ENCODE peak calls at places on chromosome 1, in nine cellular contexts. J, Y, R, S, X, V, A, B and O are unnamed samples.

GRCh38 chr1:154764773-154765172 is 105.3 kb downstream of the KCNN3 start:
- DNase-seq in V (no peak), J (no peak), R (no peak), B (no peak), A (no peak), S (no peak), Y (no peak), X (no peak), O (no peak)

GRCh38 chr1:223161321-223161720 is 18.3 kb upstream of the TLR5 start:
- DNase-seq in A (no peak), Y (no peak), X (no peak), R (no peak), J (no peak), B (no peak), S (no peak), V (no peak), O (no peak)

GRCh38 chr1:67768480-67768879 is 64.8 kb downstream of the GNG12 start:
- DNase-seq in J (no peak), X (no peak), Y (no peak), R (no peak), S (no peak), B (no peak), A (no peak), V (no peak), O (no peak)

GRCh38 chr1:54296666-54297065 is 96.7 kb downstream of the MRPL37 start:
- DNase-seq in B (peak; percentile 19), Y (no peak), V (no peak), X (no peak), R (no peak), A (no peak), S (peak; percentile 22), J (no peak), O (no peak)

GRCh38 chr1:1434131-1434811 is 1.2 kb upstream of the VWA1 start:
- DNase-seq in S (no peak), J (peak; percentile 69), A (peak; percentile 86), X (no peak), R (no peak), Y (peak; percentile 64), V (peak; percentile 72), B (no peak), O (no peak)

GRCh38 chr1:223759273-223759672 is 46.9 kb downstream of the CAPN2 start:
- DNase-seq in Y (no peak), J (peak; percentile 72), A (no peak), R (no peak), X (no peak), S (no peak), V (peak; percentile 38), B (no peak), O (no peak)

GRCh38 chr1:27130798-27131197 is 24.1 kb downstream of the SLC9A1 start:
- DNase-seq in S (no peak), A (no peak), J (no peak), Y (no peak), X (no peak), R (no peak), B (no peak), V (no peak), O (no peak)

GRCh38 chr1:63626222-63626621 is 33.0 kb downstream of the PGM1 start:
- DNase-seq in J (no peak), S (no peak), V (no peak), B (no peak), R (no peak), A (no peak), X (no peak), Y (no peak), O (no peak)

GRCh38 chr1:28417441-28418277 is 48.1 kb downstream of the PHACTR4 start:
- DNase-seq in A (no peak), R (peak; percentile 81), Y (peak; percentile 35), S (no peak), J (no peak), B (no peak), X (peak; percentile 57), V (no peak), O (no peak)

GRCh38 chr1:40381268-40382109 is 8.0 kb downstream of the SMAP2 start:
- DNase-seq in R (no peak), Y (no peak), B (no peak), S (no peak), A (no peak), V (no peak), X (no peak), J (no peak), O (no peak)

GRCh38 chr1:206094024-206094423 is 23.2 kb downstream of the AVPR1B start:
- DNase-seq in Y (no peak), S (peak; percentile 95), J (no peak), V (no peak), B (no peak), A (no peak), R (no peak), X (no peak), O (no peak)

GRCh38 chr1:192878249-192878648 is 69.4 kb downstream of the RGS2 start:
- DNase-seq in Y (peak; percentile 70), B (no peak), J (no peak), X (no peak), S (no peak), R (no peak), A (no peak), V (no peak), O (no peak)